ENCODE peak calls at places on chromosome 5, in four cellular contexts. F is lung microvascular endothelial cell; Z is activated T-helper 1 cell treated with anti-CD3 and anti-CD28 coated beads, Interleukin-12 subunit alpha, Interleukin-12 subunit beta, Interleukin-2, Interleukin-4 antibody, amounts not matched to agents 30 ng/mL and 10 ng/mL and 1 ng/mL, durations not matched to agents 14 hours and 24 hours and 36 hours; K is posterior cingulate gyrus. J is an unnamed sample.

GRCh38 chr5:137575211-137575610 is 76.1 kb upstream of the SPOCK1 start:
- DNase-seq in K (no peak), F (no peak), Z (no peak), J (no peak)

GRCh38 chr5:119120893-119121292 is 50.0 kb downstream of the DMXL1 start:
- DNase-seq in Z (no peak), K (no peak), F (no peak), J (no peak)

GRCh38 chr5:169814522-169814921 is 165.8 kb downstream of the INSYN2B start:
- DNase-seq in K (no peak), F (no peak), Z (no peak), J (no peak)

GRCh38 chr5:143019157-143019556 is 249.0 kb downstream of the ARHGAP26 start:
- DNase-seq in K (no peak), F (no peak), Z (no peak), J (no peak)

GRCh38 chr5:77356740-77357139 is 135.4 kb downstream of the WDR41 start:
- DNase-seq in Z (peak), K (no peak), F (peak), J (no peak)

GRCh38 chr5:168810641-168811040 is 231.5 kb upstream of the PANK3 start:
- DNase-seq in F (no peak), Z (no peak), K (no peak), J (no peak)

GRCh38 chr5:19546521-19546920 is 441.5 kb downstream of the CDH18 start:
- DNase-seq in K (no peak), Z (no peak), F (no peak), J (no peak)

GRCh38 chr5:149030392-149030791 is 32.5 kb downstream of the SH3TC2 start:
- DNase-seq in K (no peak), Z (no peak), F (no peak), J (no peak)

GRCh38 chr5:112784726-112785125 is 47.0 kb downstream of the APC start:
- DNase-seq in K (no peak), F (no peak), Z (no peak), J (no peak)

GRCh38 chr5:98905857-98906688 is 22.7 kb downstream of the CHD1 start:
- DNase-seq in K (no peak), F (peak), Z (no peak), J (peak)

GRCh38 chr5:36452394-36453100 is 150.8 kb upstream of the RANBP3L start:
- DNase-seq in Z (no peak), F (no peak), K (no peak), J (peak)

GRCh38 chr5:124628721-124629596 is 117.5 kb downstream of the ZNF608 start:
- DNase-seq in K (no peak), F (peak), Z (no peak), J (no peak)

GRCh38 chr5:72470817-72471216 is 36.4 kb downstream of the ZNF366 start:
- DNase-seq in Z (no peak), K (no peak), F (no peak), J (no peak)

GRCh38 chr5:138354926-138355378 is 2.5 kb downstream of the KDM3B start:
- DNase-seq in Z (peak), K (no peak), F (peak), J (peak)

GRCh38 chr5:7592910-7593309 is 197.0 kb downstream of the ADCY2 start:
- DNase-seq in F (no peak), K (no peak), Z (no peak), J (peak)

GRCh38 chr5:127909078-127909477 is 174.5 kb upstream of the SLC12A2 start:
- DNase-seq in K (no peak), Z (no peak), F (peak), J (peak)

GRCh38 chr5:173707392-173707791 is 90.9 kb upstream of the BOD1 start:
- DNase-seq in K (no peak), F (no peak), Z (no peak), J (no peak)

GRCh38 chr5:92104126-92104525 is 721.0 kb upstream of the ARRDC3 start:
- DNase-seq in F (no peak), K (no peak), Z (no peak), J (no peak)